ENCODE peak calls at places on chromosomes 13 and 19, in six cellular contexts. Q is CD8-positive, alpha-beta T cell; J is IMR-90; S is GM13977; U is WTC11; N is dorsolateral prefrontal cortex. C is an unnamed sample.

GRCh38 chr13:76016799-76017198 is 380.7 kb downstream of the LMO7 start:
- DNase-seq in J (peak), S (peak), U (peak), N (no peak), Q (no peak), C (no peak)

GRCh38 chr13:84137292-84137691 is 255.0 kb upstream of the SLITRK1 start:
- DNase-seq in N (no peak), U (no peak), J (no peak), S (peak), Q (peak), C (no peak)

GRCh38 chr19:1164684-1165531 is 9.2 kb downstream of the SBNO2 start:
- DNase-seq in J (no peak), U (peak), Q (no peak), N (no peak), S (no peak), C (no peak)

GRCh38 chr19:48735031-48735615 is 5.3 kb downstream of the RASIP1 start:
- DNase-seq in J (no peak), N (no peak), Q (no peak), U (peak), S (no peak), C (peak)

GRCh38 chr13:35478384-35479222 is 2.1 kb upstream of the MAB21L1 start:
- DNase-seq in N (no peak), U (peak), Q (no peak), S (peak), J (no peak), C (no peak)

GRCh38 chr13:23377603-23378002 is 55.9 kb downstream of the SACS start:
- DNase-seq in S (no peak), N (no peak), U (no peak), Q (no peak), J (no peak), C (no peak)

GRCh38 chr13:21138561-21138960 is 37.8 kb downstream of the SKA3 start:
- DNase-seq in J (no peak), U (no peak), Q (no peak), S (no peak), N (no peak), C (no peak)

GRCh38 chr13:21674271-21675009 is 3.6 kb downstream of the FGF9 start:
- DNase-seq in J (no peak), U (peak), S (peak), Q (no peak), N (peak), C (no peak)

GRCh38 chr19:40233811-40234389 is 7.4 kb upstream of the CCNP start:
- DNase-seq in N (no peak), Q (no peak), U (no peak), J (no peak), S (no peak), C (no peak)

GRCh38 chr13:36347826-36348225 is 1.6 kb upstream of the SPART start:
- DNase-seq in S (no peak), U (no peak), J (no peak), N (no peak), Q (no peak), C (no peak)

GRCh38 chr13:103883698-103884097 is 817.5 kb upstream of the SLC10A2 start:
- DNase-seq in U (no peak), J (peak), N (no peak), Q (no peak), S (no peak), C (no peak)

GRCh38 chr13:103030776-103031175 is 35.4 kb downstream of the SLC10A2 start:
- DNase-seq in Q (no peak), S (no peak), U (no peak), J (no peak), N (no peak), C (no peak)

GRCh38 chr19:18435185-18435841 is 2.6 kb downstream of the ISYNA1 start:
- DNase-seq in S (no peak), J (no peak), N (no peak), U (no peak), Q (no peak), C (no peak)

GRCh38 chr13:43908156-43909126 is 28.7 kb downstream of the LACC1 start:
- DNase-seq in U (no peak), Q (no peak), S (peak), N (no peak), J (peak), C (no peak)

GRCh38 chr13:65999441-65999840 is 1230.7 kb downstream of the PCDH9 start:
- DNase-seq in N (no peak), U (no peak), Q (no peak), J (no peak), S (no peak), C (no peak)

GRCh38 chr19:1055886-1056620 is 10.9 kb upstream of the ARHGAP45 start:
- DNase-seq in N (no peak), U (no peak), Q (no peak), J (no peak), S (no peak), C (no peak)

GRCh38 chr19:10353793-10354391 is 14.5 kb upstream of the ICAM3 start:
- DNase-seq in U (peak), J (peak), S (peak), N (no peak), Q (no peak), C (no peak)

GRCh38 chr13:22665531-22665930 is 515.2 kb upstream of the SGCG start:
- DNase-seq in Q (no peak), J (no peak), U (no peak), N (no peak), S (no peak), C (no peak)

GRCh38 chr13:104011505-104012270 is 945.5 kb upstream of the SLC10A2 start:
- DNase-seq in U (no peak), N (no peak), Q (no peak), J (no peak), S (no peak), C (no peak)

GRCh38 chr13:52461265-52461664 is 6.0 kb downstream of the CKAP2 start:
- DNase-seq in N (no peak), Q (no peak), J (no peak), U (no peak), S (no peak), C (no peak)

GRCh38 chr13:54162069-54162468 is 1133.5 kb downstream of the OLFM4 start:
- DNase-seq in U (no peak), Q (no peak), S (no peak), J (no peak), N (no peak), C (no peak)
- TF ChIP-seq CTCF in U (no peak), Q (no peak), S (no peak), J (no peak), N (no peak), C (no peak)

GRCh38 chr19:36488816-36489138 is 584 bp downstream of the ZNF566 start:
- DNase-seq in S (peak), J (no peak), Q (no peak), N (no peak), U (no peak), C (no peak)
- TF ChIP-seq CTCF in S (peak), J (no peak), Q (no peak), N (no peak), U (no peak), C (peak)

GRCh38 chr19:29528946-29529645 is 3.3 kb downstream of the VSTM2B start:
- DNase-seq in N (peak), S (no peak), Q (no peak), U (peak), J (no peak), C (peak)

GRCh38 chr19:29527500-29528328 is 1.9 kb downstream of the VSTM2B start:
- DNase-seq in U (no peak), Q (no peak), S (no peak), J (no peak), N (peak), C (no peak)

GRCh38 chr19:29526730-29527499 is 1.1 kb downstream of the VSTM2B start:
- DNase-seq in S (peak), N (peak), J (no peak), U (peak), Q (no peak), C (peak)

GRCh38 chr19:29529646-29530548 is 4.1 kb downstream of the VSTM2B start:
- DNase-seq in Q (no peak), J (no peak), U (peak), S (no peak), N (peak), C (no peak)

GRCh38 chr19:29528350-29528945 is 2.7 kb downstream of the VSTM2B start:
- DNase-seq in S (peak), Q (peak), J (peak), N (peak), U (peak), C (peak)
- TF ChIP-seq CTCF in S (peak), Q (no peak), J (peak), N (peak), U (peak), C (peak)

GRCh38 chr19:7242601-7243258 is 51.5 kb downstream of the INSR start:
- DNase-seq in N (no peak), S (peak), J (peak), U (no peak), Q (no peak), C (no peak)
- TF ChIP-seq CTCF in N (no peak), S (no peak), J (no peak), U (no peak), Q (no peak), C (no peak)

GRCh38 chr19:49916839-49917733 is 11.9 kb upstream of the ATF5 start:
- DNase-seq in S (no peak), N (no peak), U (peak), J (no peak), Q (no peak), C (no peak)
- TF ChIP-seq CTCF in S (peak), N (peak), U (peak), J (no peak), Q (no peak), C (peak)

DNA sequence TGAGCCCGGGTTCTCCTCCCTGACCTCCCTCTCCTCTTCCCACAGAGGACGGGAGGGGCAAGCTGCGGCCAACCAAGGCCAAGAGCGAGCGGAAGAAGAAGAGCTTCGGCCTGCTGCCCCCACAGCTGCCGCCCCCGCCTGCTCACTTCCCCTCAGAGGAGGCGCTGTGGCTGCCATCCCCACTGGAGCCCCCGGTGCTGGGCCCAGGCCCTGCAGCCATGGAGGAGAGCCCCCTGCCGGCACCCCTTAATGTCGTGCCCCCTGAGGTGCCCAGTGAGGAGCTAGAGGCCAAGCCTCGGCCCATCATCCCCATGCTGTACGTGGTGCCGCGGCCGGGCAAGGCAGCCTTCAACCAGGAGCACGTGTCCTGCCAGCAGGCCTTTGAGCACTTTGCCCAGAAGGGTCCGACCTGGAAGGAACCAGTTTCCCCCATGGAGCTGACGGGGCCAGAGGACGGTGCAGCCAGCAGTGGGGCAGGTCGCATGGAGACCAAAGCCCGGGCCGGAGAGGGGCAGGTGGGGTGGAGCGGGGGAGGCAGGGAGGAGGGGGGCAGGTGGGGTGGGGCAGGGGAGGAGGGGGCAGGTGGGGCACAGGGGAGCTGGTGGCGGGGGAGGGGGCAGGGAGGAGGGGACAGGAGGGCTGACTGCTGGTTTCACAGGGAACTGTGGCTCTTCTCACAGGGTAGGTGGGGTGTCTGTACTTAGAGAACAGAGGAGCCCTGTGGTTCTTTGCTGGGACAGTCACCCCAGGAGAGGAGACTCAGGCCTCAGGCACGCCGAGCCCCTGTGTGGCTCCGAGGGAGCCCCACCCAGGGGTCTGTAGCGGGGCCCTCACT is 162.3 kb downstream of the KDM4B start:
- DNase-seq in Q (no peak), U (peak), N (no peak), J (no peak), S (peak), C (no peak)
- TF ChIP-seq CTCF in Q (no peak), U (no peak), N (no peak), J (no peak), S (peak), C (no peak)

DNA sequence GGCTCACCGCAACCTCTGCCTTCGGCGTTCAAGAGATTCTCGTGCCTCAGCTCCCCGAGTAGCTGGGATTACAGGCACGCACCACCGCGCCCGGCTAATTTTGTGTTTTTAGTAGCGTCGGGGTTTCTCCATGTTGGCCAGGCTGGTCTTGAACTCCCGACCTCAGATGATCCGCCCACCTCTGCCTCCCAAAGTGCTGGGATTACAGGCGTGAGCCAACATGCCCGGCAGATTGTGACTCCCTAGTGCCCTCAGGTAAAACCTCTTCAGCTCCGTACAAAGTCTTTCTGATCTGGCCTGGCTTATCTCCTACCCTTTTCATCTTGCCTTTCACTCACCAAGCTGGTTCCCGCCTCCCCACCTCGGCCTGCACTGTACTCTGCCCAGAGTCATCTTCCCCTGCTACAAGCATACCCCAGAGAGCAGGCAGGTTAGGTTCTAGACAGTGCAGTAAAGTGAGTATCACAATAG is 15.0 kb downstream of the BICRA start:
- DNase-seq in U (no peak), S (no peak), J (no peak), Q (no peak), N (no peak), C (no peak)
- TF ChIP-seq CTCF in U (no peak), S (no peak), J (no peak), Q (no peak), N (no peak), C (no peak)